ENCODE peak calls at places on chromosomes 6 and 20, in eight cellular contexts. B is renal cortical epithelial cell; J is stimulated activated CD8-positive, alpha-beta memory T cell treated with anti-CD3 and anti-CD28 coated beads, Interleukin-12 subunit alpha, Interleukin-12 subunit beta, amount 100 ng/mL, for 4 hours; A is activated CD4-positive, alpha-beta T cell treated with anti-CD3 and anti-CD28 coated beads, Interleukin-2, amount 50 U/mL, for 4 hours; O is stimulated activated CD4-positive, alpha-beta T cell treated with anti-CD3 and anti-CD28 coated beads, Interleukin-1b, Interleukin-23, amount 100 ng/mL, for 1 hour; D is effector memory CD4-positive, alpha-beta T cell; Z is CD8-positive, alpha-beta T cell; U is A673. H is an unnamed sample.

GRCh38 chr6:4727671-4728435 is 48.4 kb upstream of the CDYL start:
- DNase-seq in O (no peak), A (no peak), Z (no peak), J (no peak), B (peak), U (no peak), D (no peak), H (peak)

GRCh38 chr6:151154418-151154817 is 85.3 kb upstream of the AKAP12 start:
- DNase-seq in J (no peak), B (peak), Z (no peak), O (no peak), U (peak), D (no peak), A (no peak), H (peak)

GRCh38 chr6:80545323-80545722 is 438.9 kb downstream of the BCKDHB start:
- DNase-seq in D (no peak), J (no peak), A (no peak), Z (no peak), B (no peak), U (no peak), O (no peak), H (no peak)

GRCh38 chr20:57547250-57547649 is 13.7 kb upstream of the PCK1 start:
- DNase-seq in Z (no peak), O (no peak), D (no peak), U (no peak), B (no peak), J (no peak), A (no peak), H (no peak)

GRCh38 chr6:39092124-39092523 is 22.9 kb downstream of the SAYSD1 start:
- DNase-seq in Z (no peak), O (no peak), A (no peak), J (no peak), B (no peak), D (no peak), U (peak), H (no peak)

GRCh38 chr20:39857188-39857587 is 831.8 kb downstream of the MAFB start:
- DNase-seq in Z (no peak), U (no peak), D (no peak), B (no peak), A (no peak), O (no peak), J (no peak), H (no peak)

GRCh38 chr20:45311589-45312211 is 3.6 kb upstream of the MATN4 start:
- DNase-seq in Z (peak), A (peak), O (peak), D (peak), U (peak), J (peak), B (no peak), H (no peak)

GRCh38 chr6:3281669-3282460 is 23.1 kb downstream of the PSMG4 start:
- DNase-seq in B (no peak), U (peak), J (no peak), A (no peak), O (no peak), Z (no peak), D (no peak), H (peak)

GRCh38 chr6:54073487-54073886 is 37.8 kb upstream of the MLIP start:
- DNase-seq in Z (no peak), O (no peak), U (no peak), D (no peak), A (no peak), B (no peak), J (no peak), H (no peak)

GRCh38 chr20:49313271-49313670 is 35.4 kb upstream of the ZNFX1 start:
- DNase-seq in J (no peak), O (no peak), D (no peak), B (no peak), A (no peak), Z (no peak), U (no peak), H (no peak)

GRCh38 chr6:29014729-29015608 is 9.9 kb upstream of the ZNF311 start:
- DNase-seq in O (no peak), B (peak), U (no peak), D (no peak), J (no peak), Z (peak), A (no peak), H (no peak)

GRCh38 chr6:52389264-52389625 is 27.3 kb downstream of the PAQR8 start:
- DNase-seq in D (no peak), U (no peak), Z (no peak), A (no peak), J (no peak), O (no peak), B (no peak), H (no peak)

GRCh38 chr6:142380626-142381025 is 78.8 kb downstream of the ADGRG6 start:
- DNase-seq in O (no peak), B (no peak), J (no peak), A (no peak), Z (no peak), U (no peak), D (no peak), H (no peak)

GRCh38 chr20:34768105-34768504 is 57.3 kb downstream of the NCOA6 start:
- DNase-seq in B (peak), D (no peak), J (no peak), O (no peak), U (no peak), Z (no peak), A (no peak), H (peak)

GRCh38 chr6:169805242-169805838 is 53.9 kb downstream of the ERMARD start:
- DNase-seq in U (no peak), D (no peak), B (no peak), Z (no peak), O (no peak), A (no peak), J (no peak), H (no peak)

GRCh38 chr20:61699184-61700066 is 366.3 kb downstream of the TAF4 start:
- DNase-seq in Z (no peak), J (no peak), U (no peak), A (no peak), O (no peak), D (no peak), B (peak), H (no peak)

GRCh38 chr6:151675746-151676459 is 131.6 kb upstream of the ESR1 start:
- DNase-seq in A (peak), D (peak), O (peak), B (peak), U (peak), J (peak), Z (peak), H (peak)

GRCh38 chr6:127914240-127914639 is 13.4 kb upstream of the THEMIS start:
- DNase-seq in J (no peak), B (peak), U (no peak), D (no peak), Z (no peak), O (no peak), A (no peak), H (no peak)

GRCh38 chr6:106519460-106520394 is 109.6 kb downstream of the RTN4IP1 start:
- DNase-seq in J (peak), Z (peak), D (peak), U (peak), A (peak), B (peak), O (peak), H (peak)

GRCh38 chr6:121839891-121840290 is 404.4 kb downstream of the GJA1 start:
- DNase-seq in A (no peak), Z (no peak), B (peak), O (no peak), D (no peak), J (no peak), U (peak), H (no peak)

GRCh38 chr6:30798501-30798900 is 54.2 kb upstream of the IER3 start:
- DNase-seq in B (no peak), D (no peak), O (no peak), A (no peak), J (no peak), Z (no peak), U (no peak), H (no peak)

GRCh38 chr20:45588800-45589199 is 9.7 kb upstream of the WFDC8 start:
- DNase-seq in A (no peak), J (no peak), Z (no peak), U (no peak), O (no peak), D (no peak), B (no peak), H (no peak)

GRCh38 chr20:5843054-5843731 is 93.0 kb downstream of the SHLD1 start:
- DNase-seq in O (no peak), D (no peak), A (no peak), J (no peak), Z (no peak), B (no peak), U (no peak), H (no peak)

GRCh38 chr6:30101423-30101938 is 11.4 kb downstream of the TRIM31 start:
- DNase-seq in U (no peak), A (no peak), D (no peak), B (no peak), J (no peak), Z (no peak), O (no peak), H (no peak)

H was measured in A172.